ENCODE peak calls at places on chromosomes 13 and 19, in six cellular contexts. U, Q, Z, P, C and B are unnamed samples.

GRCh38 chr19:17402982-17403855 is 2.2 kb downstream of the BST2 start:
- DNase-seq in C (no peak), Z (no peak), Q (no peak), U (peak), P (peak), B (peak)

GRCh38 chr19:17542793-17543582 is 12.5 kb upstream of the COLGALT1 start:
- DNase-seq in Z (no peak), C (no peak), Q (no peak), P (no peak), U (no peak), B (no peak)

GRCh38 chr13:36887758-36888521 is 32.1 kb downstream of the SMAD9 start:
- DNase-seq in P (no peak), Z (no peak), C (no peak), Q (no peak), U (no peak), B (no peak)

GRCh38 chr19:588758-589692 is 656 bp upstream of the HCN2 start:
- DNase-seq in C (peak), Q (no peak), P (no peak), U (no peak), Z (no peak), B (no peak)

GRCh38 chr19:294341-294818 is 3.2 kb upstream of the PLPP2 start:
- DNase-seq in Z (peak), C (no peak), P (no peak), U (no peak), Q (no peak), B (peak)

GRCh38 chr13:92938481-92939020 is 288.1 kb upstream of the GPC6 start:
- DNase-seq in Z (no peak), P (no peak), C (no peak), Q (no peak), U (no peak), B (no peak)

GRCh38 chr13:112032186-112032835 is 34.6 kb upstream of the SOX1 start:
- DNase-seq in U (no peak), C (no peak), P (no peak), Z (peak), Q (no peak), B (no peak)

GRCh38 chr19:56026769-56027168 is 40.2 kb downstream of the NLRP5 start:
- DNase-seq in C (no peak), U (no peak), P (no peak), Q (no peak), Z (no peak), B (no peak)

GRCh38 chr19:29876414-29876813 is 64.6 kb downstream of the CCNE1 start:
- DNase-seq in Q (no peak), U (no peak), P (no peak), C (no peak), Z (no peak), B (no peak)

GRCh38 chr13:107937841-107938240 is 277.5 kb downstream of the LIG4 start:
- DNase-seq in P (no peak), U (no peak), C (no peak), Q (no peak), Z (peak), B (no peak)

GRCh38 chr19:16702123-16702522 is 17.5 kb upstream of the NWD1 start:
- DNase-seq in U (no peak), Q (no peak), C (no peak), Z (peak), P (no peak), B (peak)

GRCh38 chr19:35766571-35767104 is 8.7 kb downstream of the PROSER3 start:
- DNase-seq in U (no peak), Z (no peak), Q (no peak), P (no peak), C (no peak), B (peak)

GRCh38 chr19:39381910-39382611 is 8.8 kb downstream of the PAF1 start:
- DNase-seq in U (no peak), C (no peak), Q (no peak), P (no peak), Z (no peak), B (peak)

GRCh38 chr13:80374453-80374852 is 33.5 kb upstream of the SPRY2 start:
- DNase-seq in P (no peak), C (no peak), Z (no peak), U (no peak), Q (no peak), B (no peak)

GRCh38 chr13:43905435-43906031 is 25.8 kb downstream of the LACC1 start:
- DNase-seq in Z (peak), C (peak), U (peak), P (peak), Q (no peak), B (peak)

GRCh38 chr19:44718441-44719261 is 19.7 kb downstream of the CEACAM16 start:
- DNase-seq in P (peak), U (no peak), C (peak), Z (peak), Q (no peak), B (peak)

GRCh38 chr13:35978607-35979316 is 152.4 kb downstream of the DCLK1 start:
- DNase-seq in Z (peak), Q (no peak), P (peak), C (peak), U (no peak), B (peak)

GRCh38 chr13:51148952-51149573 is 38.0 kb upstream of the C13orf42 start:
- DNase-seq in Z (peak), U (no peak), C (peak), Q (peak), P (peak), B (peak)

GRCh38 chr19:1630811-1631210 is 21.6 kb downstream of the TCF3 start:
- DNase-seq in P (no peak), Q (no peak), Z (no peak), C (no peak), U (no peak), B (no peak)